ENCODE peak calls at places on chromosomes 4 and X, in five cellular contexts. R, K, S, P and U are unnamed samples.

GRCh38 chr4:67014592-67014991 is 530.7 kb downstream of the CENPC start:
- DNase-seq in R (no peak), P (no peak), K (no peak), S (no peak), U (no peak)

GRCh38 chr4:27187786-27188185 is 327.1 kb downstream of the STIM2 start:
- DNase-seq in P (no peak), K (no peak), R (no peak), S (no peak), U (peak)

GRCh38 chrX:110561036-110561435 is 202.4 kb downstream of the RTL9 start:
- DNase-seq in P (no peak), R (no peak), K (no peak), S (peak), U (no peak)

GRCh38 chr4:144356941-144357381 is 216.4 kb upstream of the GYPA start:
- DNase-seq in P (no peak), K (no peak), R (no peak), S (no peak), U (no peak)

GRCh38 chr4:24730256-24731001 is 64.9 kb upstream of the SOD3 start:
- DNase-seq in P (peak), K (no peak), S (peak), R (no peak), U (no peak)

GRCh38 chrX:13009844-13010243 is 34.6 kb downstream of the FAM9C start:
- DNase-seq in P (no peak), K (no peak), R (no peak), S (no peak), U (no peak)

GRCh38 chr4:132683957-132684356 is 465.1 kb upstream of the PCDH10 start:
- DNase-seq in S (no peak), R (no peak), K (peak), P (no peak), U (no peak)

GRCh38 chrX:65586491-65586890 is 51.9 kb upstream of the LAS1L start:
- DNase-seq in K (no peak), S (peak), P (no peak), R (no peak), U (peak)

GRCh38 chrX:33741807-33742206 is 390.3 kb downstream of the FAM47A start:
- DNase-seq in K (no peak), P (no peak), S (no peak), R (no peak), U (no peak)

GRCh38 chr4:20486433-20486832 is 213.8 kb upstream of the PACRGL start:
- DNase-seq in K (no peak), P (no peak), S (no peak), R (no peak), U (peak)

GRCh38 chrX:1397441-1397840 is 5.5 kb upstream of the SLC25A6 start:
- DNase-seq in R (no peak), S (no peak), K (no peak), P (no peak), U (no peak)

GRCh38 chrX:103175944-103176753 is 38.8 kb upstream of the BEX4 start:
- DNase-seq in R (no peak), K (peak), S (peak), P (no peak), U (peak)

GRCh38 chrX:80335062-80335830 is 85.0 kb upstream of the TENT5D start:
- DNase-seq in S (no peak), K (no peak), R (no peak), P (no peak), U (no peak)

GRCh38 chrX:21745756-21746155 is 12.2 kb downstream of the SMPX start:
- DNase-seq in P (no peak), K (peak), R (no peak), S (no peak), U (no peak)

GRCh38 chr4:7158991-7159390 is 33.3 kb upstream of the SORCS2 start:
- DNase-seq in S (no peak), P (peak), R (no peak), K (no peak), U (no peak)

GRCh38 chr4:67035501-67035900 is 509.8 kb downstream of the CENPC start:
- DNase-seq in S (peak), P (no peak), K (no peak), R (no peak), U (peak)

GRCh38 chr4:20137176-20137575 is 114.5 kb upstream of the SLIT2 start:
- DNase-seq in R (no peak), K (no peak), P (no peak), S (peak), U (no peak)

GRCh38 chrX:149365061-149365460 is 140.0 kb downstream of the IDS start:
- DNase-seq in K (no peak), P (no peak), R (no peak), S (peak), U (peak)

GRCh38 chr4:20276848-20277247 is 25.1 kb downstream of the SLIT2 start:
- DNase-seq in P (no peak), K (no peak), S (no peak), R (no peak), U (no peak)

GRCh38 chr4:112279025-112279881 is 6.5 kb downstream of the TIFA start:
- DNase-seq in K (peak), S (no peak), R (no peak), P (no peak), U (no peak)

GRCh38 chrX:107729558-107730297 is 45.9 kb downstream of the TSC22D3 start:
- DNase-seq in S (no peak), R (no peak), P (no peak), K (no peak), U (peak)

GRCh38 chr4:52143815-52144214 is 92.7 kb downstream of the SPATA18 start:
- DNase-seq in P (no peak), R (no peak), K (no peak), S (no peak), U (no peak)

GRCh38 chr4:116361782-116362181 is 723.6 kb downstream of the TRAM1L1 start:
- DNase-seq in K (no peak), S (peak), P (no peak), R (no peak), U (peak)

GRCh38 chr4:30821891-30822612 is 101.9 kb downstream of the PCDH7 start:
- DNase-seq in K (no peak), S (peak), R (no peak), P (no peak), U (peak)

GRCh38 chr4:153181293-153182080 is 22.8 kb upstream of the TRIM2 start:
- DNase-seq in K (no peak), R (no peak), P (no peak), S (no peak), U (peak)

GRCh38 chr4:63275491-63275890 is 1133.8 kb downstream of the TECRL start:
- DNase-seq in R (no peak), S (no peak), K (no peak), P (no peak), U (no peak)

GRCh38 chrX:53435997-53436396 is 1.8 kb upstream of the HSD17B10 start:
- DNase-seq in S (peak), K (peak), R (no peak), P (no peak), U (peak)

GRCh38 chr4:87973283-87974169 is 2.0 kb upstream of the SPP1 start:
- DNase-seq in S (peak), R (peak), K (peak), P (no peak), U (peak)
- H3K4me3 ChIP-seq in S (peak), R (no peak), K (no peak), P (no peak), U (no peak)

GRCh38 chr4:73870260-73870659 is 1.1 kb downstream of the CXCL1 start:
- DNase-seq in S (no peak), K (no peak), R (no peak), P (no peak), U (peak)
- H3K4me3 ChIP-seq in S (no peak), K (no peak), R (peak), P (peak), U (peak)

GRCh38 chr4:168632246-168632832 is 135.5 kb downstream of the PALLD start:
- DNase-seq in K (no peak), R (no peak), P (no peak), S (peak), U (no peak)

GRCh38 chr4:168634276-168634802 is 137.5 kb downstream of the PALLD start:
- DNase-seq in P (no peak), K (no peak), S (peak), R (no peak), U (peak)

GRCh38 chr4:168633474-168633873 is 136.6 kb downstream of the PALLD start:
- DNase-seq in S (no peak), K (no peak), R (no peak), P (no peak), U (no peak)

GRCh38 chr4:168631241-168632151 is 134.6 kb downstream of the PALLD start:
- DNase-seq in P (peak), S (peak), R (no peak), K (no peak), U (peak)

DNA sequence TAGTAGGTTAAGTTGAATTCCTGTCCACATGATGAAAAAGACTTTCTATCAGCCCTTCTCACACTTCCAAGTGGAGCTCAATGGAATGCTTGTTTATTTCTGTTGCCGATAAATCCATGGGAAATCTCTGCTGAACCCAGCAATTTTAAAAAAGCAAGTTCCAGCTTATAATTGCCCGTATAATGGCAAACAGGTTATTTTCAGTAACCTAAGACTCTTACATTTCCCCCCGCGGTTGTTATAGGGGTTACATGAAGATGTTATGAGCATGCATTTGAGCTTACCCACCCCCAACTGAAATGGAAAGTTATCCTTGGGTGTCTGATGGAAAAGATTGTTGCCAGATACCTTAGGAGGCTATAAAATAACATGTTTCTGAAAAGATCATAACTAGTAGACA is 136.2 kb downstream of the PALLD start:
- DNase-seq in K (no peak), P (no peak), R (no peak), S (no peak), U (no peak)
- H3K4me3 ChIP-seq in K (no peak), P (peak), R (no peak), S (peak), U (no peak)

GRCh38 chr4:100895572-100896197 is 377.9 kb upstream of the EMCN start:
- DNase-seq in R (no peak), S (no peak), P (no peak), K (peak), U (no peak)
- H3K4me3 ChIP-seq in R (no peak), S (no peak), P (peak), K (peak), U (no peak)

GRCh38 chrX:64394874-64395567 is at the start of gene MTMR8:
- DNase-seq in S (no peak), P (peak), K (peak), R (no peak), U (peak)
- H3K4me3 ChIP-seq in S (peak), P (peak), K (peak), R (peak), U (peak)

DNA sequence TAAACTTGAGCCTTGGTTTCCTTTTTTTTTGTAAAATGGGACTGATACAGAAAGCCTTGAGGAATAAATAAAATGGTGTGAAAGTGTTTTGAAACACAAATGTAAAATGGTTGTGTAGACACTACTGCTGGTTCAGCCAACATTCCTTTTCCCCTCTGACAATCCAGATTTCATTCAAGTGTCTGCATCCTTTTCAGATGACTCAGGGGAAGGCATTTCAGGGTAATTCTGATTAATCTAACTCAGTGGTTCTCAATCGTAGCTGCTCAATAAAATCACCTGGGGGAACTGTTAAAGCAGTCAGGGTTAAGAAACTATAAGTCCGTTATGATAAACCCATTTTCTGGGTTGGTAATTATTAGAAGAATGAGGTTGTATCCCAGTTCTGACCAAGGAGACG is 4.6 kb downstream of the ARHGAP10 start:
- DNase-seq in S (peak), K (no peak), P (no peak), R (no peak), U (peak)
- H3K4me3 ChIP-seq in S (peak), K (no peak), P (no peak), R (no peak), U (no peak)